ENCODE peak calls at places on chromosomes 11 and 22, in seven cellular contexts. X is neuronal stem cell, R is IMR-90, S is H9, F is H1, G is mesenchymal stem cell, W is trophoblast cell. Z is an unnamed sample.

GRCh38 chr11:60515144-60515855 is at the start of gene MS4A13:
- DNase-seq in R (no peak), G (no peak), S (no peak), F (no peak), X (no peak), W (no peak), Z (no peak)

GRCh38 chr11:130514316-130514715 is 65.9 kb downstream of the ADAMTS15 start:
- DNase-seq in X (no peak), S (no peak), W (no peak), F (no peak), R (peak), G (no peak), Z (no peak)

GRCh38 chr11:28701760-28702449 is 593.7 kb downstream of the METTL15 start:
- DNase-seq in G (no peak), R (no peak), W (peak), X (no peak), F (no peak), S (no peak), Z (no peak)

GRCh38 chr11:78156081-78156844 is 16.8 kb upstream of the ALG8 start:
- DNase-seq in G (peak), F (no peak), X (peak), R (no peak), S (no peak), W (no peak), Z (no peak)

GRCh38 chr22:39183991-39184585 is 31.6 kb upstream of the CBX7 start:
- DNase-seq in F (no peak), X (no peak), G (peak), W (no peak), R (peak), S (no peak), Z (peak)

GRCh38 chr11:45919276-45919675 is 1.6 kb upstream of the PEX16 start:
- DNase-seq in G (no peak), S (no peak), X (no peak), R (no peak), W (no peak), F (no peak), Z (no peak)

GRCh38 chr11:709109-709997 is 3.3 kb downstream of the EPS8L2 start:
- DNase-seq in G (no peak), X (no peak), F (no peak), R (no peak), W (no peak), S (no peak), Z (no peak)

GRCh38 chr22:45963821-45964220 is 13.1 kb downstream of the WNT7B start:
- DNase-seq in G (no peak), X (no peak), F (no peak), W (no peak), R (no peak), S (no peak), Z (no peak)

GRCh38 chr22:48960981-48961655 is 866.6 kb downstream of the BRD1 start:
- DNase-seq in R (no peak), G (no peak), S (peak), W (no peak), F (no peak), X (no peak), Z (peak)

GRCh38 chr11:62791501-62792192 is at the start of gene TMEM223:
- DNase-seq in F (no peak), G (peak), W (peak), S (peak), X (peak), R (peak), Z (peak)

GRCh38 chr11:62456630-62457029 is 37.8 kb downstream of the SCGB1A1 start:
- DNase-seq in F (no peak), R (no peak), W (peak), G (no peak), X (no peak), S (peak), Z (peak)

GRCh38 chr11:65524747-65525658 is at the start of gene SCYL1:
- DNase-seq in W (peak), F (no peak), S (peak), X (peak), G (peak), R (peak), Z (peak)

GRCh38 chr11:65524010-65524746 is 705 bp upstream of the SCYL1 start:
- DNase-seq in R (no peak), W (no peak), F (no peak), G (no peak), X (no peak), S (no peak), Z (no peak)

GRCh38 chr11:65525659-65526480 is 987 bp downstream of the SCYL1 start:
- DNase-seq in W (no peak), F (no peak), S (no peak), R (no peak), X (no peak), G (no peak), Z (no peak)

GRCh38 chr11:65528819-65529350 is 4.0 kb downstream of the SCYL1 start:
- DNase-seq in S (no peak), F (no peak), G (no peak), W (no peak), X (no peak), R (no peak), Z (no peak)

DNA sequence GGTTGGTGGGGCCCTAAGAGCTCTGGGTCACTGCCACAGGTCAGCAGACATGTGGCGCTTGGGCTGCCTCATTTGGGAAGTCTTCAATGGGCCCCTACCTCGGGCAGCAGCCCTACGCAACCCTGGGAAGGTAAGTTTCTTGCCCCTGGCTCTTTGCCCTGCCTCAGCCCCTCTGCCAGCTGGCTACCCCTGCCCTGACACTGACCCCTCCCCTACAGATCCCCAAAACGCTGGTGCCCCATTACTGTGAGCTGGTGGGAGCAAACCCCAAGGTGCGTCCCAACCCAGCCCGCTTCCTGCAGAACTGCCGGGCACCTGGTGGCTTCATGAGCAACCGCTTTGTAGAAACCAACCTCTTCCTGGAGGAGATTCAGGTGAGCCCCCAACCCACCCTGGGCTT is 1.9 kb downstream of the SCYL1 start:
- DNase-seq in G (no peak), W (no peak), S (no peak), R (no peak), F (no peak), X (no peak), Z (no peak)
- H2BK120ac ChIP-seq in G (no peak), W (no peak), S (no peak), R (no peak), F (no peak), X (no peak), Z (no peak)

GRCh38 chr11:14585438-14585837 is 58.2 kb upstream of the PDE3B start:
- DNase-seq in W (no peak), S (no peak), X (no peak), R (no peak), F (no peak), G (no peak), Z (no peak)

GRCh38 chr11:14587203-14587602 is 56.4 kb upstream of the PDE3B start:
- DNase-seq in F (no peak), X (no peak), R (no peak), S (no peak), G (no peak), W (no peak), Z (no peak)

GRCh38 chr11:14583252-14584105 is 60.1 kb upstream of the PDE3B start:
- DNase-seq in F (no peak), S (no peak), W (no peak), R (no peak), G (no peak), X (no peak), Z (no peak)

GRCh38 chr11:14582835-14583234 is 60.8 kb upstream of the PDE3B start:
- DNase-seq in R (no peak), G (no peak), F (no peak), S (no peak), W (no peak), X (no peak), Z (no peak)

GRCh38 chr11:14584595-14584994 is 59.0 kb upstream of the PDE3B start:
- DNase-seq in S (no peak), R (no peak), X (no peak), G (no peak), W (peak), F (no peak), Z (peak)
- H3K18ac ChIP-seq in S (no peak), R (no peak), X (no peak), G (no peak), W (no peak), F (no peak), Z (no peak)

DNA sequence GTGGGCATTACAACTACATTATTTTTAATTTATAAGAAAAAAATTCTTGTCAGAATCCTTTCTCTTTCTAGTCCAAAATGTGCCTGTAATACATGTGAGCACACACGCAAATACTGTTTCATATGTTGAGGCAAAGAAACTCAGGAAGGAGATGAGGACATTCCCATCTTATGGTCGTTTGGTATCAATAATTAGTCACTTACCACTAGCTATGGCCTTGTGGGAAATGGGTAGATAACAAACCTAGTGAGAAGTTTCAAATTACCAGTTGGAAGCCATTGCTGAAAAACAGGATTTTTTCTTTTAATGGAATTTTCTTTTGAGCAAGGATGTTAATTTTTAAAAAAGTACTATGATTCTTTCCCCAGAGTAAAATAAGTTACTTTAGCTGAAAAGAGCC is 25.7 kb downstream of the AMOTL1 start:
- DNase-seq in S (no peak), F (no peak), X (no peak), R (peak), W (no peak), G (peak), Z (no peak)
- H3K9ac ChIP-seq in S (no peak), F (no peak), X (no peak), R (peak), W (no peak), G (peak), Z (no peak)

GRCh38 chr22:31995807-31996206 is 47.3 kb upstream of the SLC5A1 start:
- DNase-seq in S (no peak), F (no peak), R (no peak), G (no peak), W (no peak), X (no peak), Z (no peak)

GRCh38 chr22:31995046-31995445 is 48.0 kb upstream of the SLC5A1 start:
- DNase-seq in S (no peak), X (no peak), R (no peak), W (no peak), G (no peak), F (no peak), Z (peak)

GRCh38 chr22:32005453-32005852 is 37.6 kb upstream of the SLC5A1 start:
- DNase-seq in X (no peak), W (peak), F (no peak), S (no peak), R (peak), G (peak), Z (peak)

GRCh38 chr22:31998784-31999435 is 44.2 kb upstream of the SLC5A1 start:
- DNase-seq in W (no peak), G (no peak), F (no peak), X (no peak), S (no peak), R (no peak), Z (no peak)

DNA sequence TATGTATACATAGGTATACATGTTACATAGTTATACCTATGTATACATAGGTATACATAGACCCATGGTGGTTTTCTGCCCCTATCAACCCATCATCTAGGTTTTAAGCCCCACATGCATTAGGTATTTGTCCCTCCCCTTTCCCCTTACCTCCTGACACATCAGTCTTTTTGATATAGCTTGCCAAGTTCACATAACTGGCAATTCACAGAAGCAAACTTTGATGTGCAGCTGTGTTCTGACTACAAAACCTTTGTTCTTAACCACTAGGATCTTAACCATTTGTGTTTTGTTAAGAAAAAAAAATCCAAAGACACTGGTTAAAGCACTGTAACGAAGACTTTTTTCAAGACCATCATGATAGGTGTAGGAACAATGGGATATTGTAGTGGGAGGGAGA is 42.9 kb upstream of the SLC5A1 start:
- DNase-seq in F (no peak), W (peak), R (no peak), S (no peak), G (no peak), X (no peak), Z (no peak)
- H2BK120ac ChIP-seq in F (no peak), W (no peak), R (no peak), S (no peak), G (no peak), X (no peak), Z (no peak)